ENCODE peak calls at places on chromosomes 7 and 10, in seven cellular contexts. W, N, O, X, S, J and Q are unnamed samples.

GRCh38 chr7:128453836-128454804 is 1.6 kb upstream of the HILPDA start:
- DNase-seq in O (no peak), S (peak; percentile 58), J (peak; percentile 56), N (peak; percentile 89), W (no peak), X (peak; percentile 78), Q (no peak)

GRCh38 chr10:24778298-24778697 is 54.6 kb upstream of the ARHGAP21 start:
- DNase-seq in J (no peak), S (no peak), W (no peak), N (no peak), X (no peak), O (no peak), Q (no peak)

GRCh38 chr10:15262036-15262713 is 93.7 kb upstream of the NMT2 start:
- DNase-seq in O (peak; percentile 64), X (no peak), S (no peak), J (no peak), W (no peak), N (no peak), Q (no peak)

GRCh38 chr7:151428393-151429231 is 11.3 kb downstream of the CRYGN start:
- DNase-seq in O (no peak), W (no peak), X (no peak), S (no peak), N (no peak), J (no peak), Q (peak; percentile 70)

GRCh38 chr7:7812112-7812511 is 93.7 kb upstream of the RPA3 start:
- DNase-seq in S (no peak), O (no peak), J (no peak), N (no peak), W (no peak), X (no peak), Q (no peak)

GRCh38 chr7:128361463-128362441 is at the start of gene PRRT4:
- DNase-seq in O (no peak), S (peak; percentile 41), J (no peak), W (no peak), X (peak; percentile 38), N (no peak), Q (peak; percentile 52)

GRCh38 chr7:46015107-46015868 is 94.2 kb upstream of the IGFBP3 start:
- DNase-seq in X (peak; percentile 90), J (no peak), S (no peak), N (peak; percentile 76), O (no peak), W (no peak), Q (peak; percentile 45)

GRCh38 chr10:101939718-101940117 is 96.1 kb upstream of the KCNIP2 start:
- DNase-seq in S (no peak), O (no peak), W (no peak), J (no peak), X (no peak), N (no peak), Q (no peak)

GRCh38 chr7:57399251-57399940 is 50.6 kb upstream of the ZNF716 start:
- DNase-seq in W (no peak), X (no peak), N (no peak), S (no peak), O (no peak), J (no peak), Q (no peak)

GRCh38 chr7:66921918-66922486 is 977 bp downstream of the TMEM248 start:
- DNase-seq in S (no peak), X (no peak), J (no peak), W (no peak), N (no peak), O (peak; percentile 31), Q (peak; percentile 44)

GRCh38 chr10:129713659-129714265 is 246.7 kb downstream of the MGMT start:
- DNase-seq in X (no peak), J (no peak), S (no peak), N (no peak), O (no peak), W (no peak), Q (no peak)

GRCh38 chr7:67786021-67786420 is 789.4 kb downstream of the TYW1 start:
- DNase-seq in S (no peak), J (no peak), X (no peak), N (no peak), W (no peak), O (no peak), Q (no peak)

GRCh38 chr7:19944363-19945120 is 171.1 kb upstream of the TMEM196 start:
- DNase-seq in N (no peak), O (no peak), W (no peak), S (no peak), J (no peak), X (no peak), Q (peak; percentile 25)

GRCh38 chr10:72218756-72219155 is 2.7 kb upstream of the ASCC1 start:
- DNase-seq in O (no peak), S (no peak), X (no peak), W (no peak), J (no peak), N (no peak), Q (no peak)

GRCh38 chr7:39950473-39951155 is 558 bp downstream of the CDK13 start:
- DNase-seq in O (peak; percentile 19), S (peak; percentile 63), J (no peak), W (peak; percentile 55), X (peak; percentile 38), N (peak; percentile 27), Q (peak; percentile 51)

GRCh38 chr7:29889288-29889687 is 83.0 kb downstream of the WIPF3 start:
- DNase-seq in X (no peak), O (no peak), W (no peak), S (no peak), N (no peak), J (no peak), Q (no peak)

GRCh38 chr7:112160130-112160770 is 45.9 kb downstream of the DOCK4 start:
- DNase-seq in S (no peak), O (peak; percentile 15), W (no peak), X (no peak), J (no peak), N (no peak), Q (no peak)

GRCh38 chr10:89001024-89001423 is 10.4 kb downstream of the FAS start:
- DNase-seq in J (no peak), N (no peak), X (no peak), S (no peak), W (no peak), O (no peak), Q (no peak)

GRCh38 chr10:115909037-115909436 is 364.0 kb downstream of the GFRA1 start:
- DNase-seq in W (no peak), J (no peak), S (no peak), X (no peak), N (no peak), O (no peak), Q (no peak)

GRCh38 chr10:110681023-110681681 is 37.0 kb downstream of the RBM20 start:
- DNase-seq in X (peak; percentile 65), J (no peak), W (no peak), O (peak; percentile 17), N (peak; percentile 65), S (no peak), Q (no peak)

GRCh38 chr7:94439893-94440381 is 45.2 kb downstream of the COL1A2 start:
- DNase-seq in N (no peak), J (no peak), S (no peak), X (no peak), W (no peak), O (no peak), Q (no peak)

GRCh38 chr7:46557295-46557711 is 636.2 kb upstream of the IGFBP3 start:
- DNase-seq in W (no peak), J (no peak), X (no peak), O (no peak), S (no peak), N (no peak), Q (no peak)

GRCh38 chr10:110898391-110898790 is 20.6 kb downstream of the BBIP1 start:
- DNase-seq in N (no peak), W (no peak), X (no peak), S (no peak), J (no peak), O (no peak), Q (no peak)